ENCODE peak calls at places on chromosomes 16 and 17, in four cellular contexts. G, U, P and F are unnamed samples.

GRCh38 chr17:71472809-71473789 is 647.7 kb upstream of the SOX9 start:
- DNase-seq in P (no peak), G (no peak), U (no peak), F (peak)

GRCh38 chr16:20920799-20921198 is 20.2 kb downstream of the LYRM1 start:
- DNase-seq in G (no peak), P (no peak), U (no peak), F (no peak)

GRCh38 chr17:27379863-27380533 is 76.2 kb upstream of the KSR1 start:
- DNase-seq in U (no peak), P (no peak), G (no peak), F (no peak)

GRCh38 chr17:76675648-76676047 is 32.1 kb upstream of the ST6GALNAC1 start:
- DNase-seq in G (no peak), P (no peak), U (no peak), F (no peak)

GRCh38 chr16:82631701-82632685 is 5.2 kb downstream of the CDH13 start:
- DNase-seq in U (no peak), P (no peak), G (no peak), F (no peak)

GRCh38 chr17:17258998-17259397 is 22.0 kb upstream of the FLCN start:
- DNase-seq in G (no peak), U (no peak), P (no peak), F (no peak)

GRCh38 chr17:75346906-75347305 is 57.7 kb upstream of the SLC25A19 start:
- DNase-seq in G (no peak), P (no peak), U (no peak), F (no peak)

GRCh38 chr16:63289834-63290460 is 1253.7 kb upstream of the CDH8 start:
- DNase-seq in P (no peak), G (no peak), U (no peak), F (peak)

GRCh38 chr17:16269658-16270057 is 52.6 kb downstream of the PIGL start:
- DNase-seq in U (no peak), G (no peak), P (no peak), F (no peak)

GRCh38 chr16:80932725-80933124 is 74.0 kb downstream of the CMC2 start:
- DNase-seq in P (no peak), U (no peak), G (no peak), F (no peak)

GRCh38 chr16:19710191-19710908 is 7.7 kb downstream of the KNOP1 start:
- DNase-seq in P (no peak), U (no peak), G (no peak), F (no peak)

GRCh38 chr17:15351925-15352324 is 10.5 kb upstream of the TEKT3 start:
- DNase-seq in P (no peak), U (no peak), G (no peak), F (no peak)

GRCh38 chr17:50934672-50935200 is 68.6 kb upstream of the TOB1 start:
- DNase-seq in U (no peak), P (no peak), G (no peak), F (no peak)

GRCh38 chr17:46977348-46977747 is 1.7 kb downstream of the RPRML start:
- DNase-seq in P (no peak), U (no peak), G (no peak), F (peak)

GRCh38 chr17:7843536-7844291 is 9.7 kb downstream of the KDM6B start:
- DNase-seq in U (peak), G (peak), P (peak), F (no peak)

GRCh38 chr17:74877592-74878543 is 5.1 kb upstream of the FDXR start:
- DNase-seq in G (no peak), U (no peak), P (no peak), F (no peak)

GRCh38 chr17:30296499-30297038 is 4.8 kb upstream of the BLMH start:
- DNase-seq in G (no peak), P (no peak), U (no peak), F (no peak)

GRCh38 chr17:76384987-76385891 is 830 bp downstream of the SPHK1 start:
- DNase-seq in P (peak), U (peak), G (no peak), F (no peak)

GRCh38 chr16:75351183-75351582 is 82.1 kb downstream of the CFDP1 start:
- DNase-seq in G (no peak), P (no peak), U (no peak), F (no peak)

GRCh38 chr16:84478172-84478948 is 26.1 kb downstream of the MEAK7 start:
- DNase-seq in P (no peak), U (no peak), G (no peak), F (no peak)

GRCh38 chr16:56744996-56745640 is 15.2 kb downstream of the NUP93 start:
- DNase-seq in U (no peak), G (no peak), P (no peak), F (no peak)

GRCh38 chr16:88817785-88818609 is 6.3 kb upstream of the APRT start:
- DNase-seq in G (no peak), P (no peak), U (no peak), F (no peak)

GRCh38 chr16:56328276-56329022 is 96.9 kb downstream of the AMFR start:
- DNase-seq in U (no peak), P (no peak), G (no peak), F (no peak)

GRCh38 chr16:4404967-4405696 is 11.3 kb downstream of the CORO7 start:
- DNase-seq in G (no peak), P (no peak), U (no peak), F (no peak)

GRCh38 chr17:71055128-71055527 is 885.8 kb downstream of the KCNJ2 start:
- DNase-seq in U (no peak), G (no peak), P (no peak), F (no peak)

GRCh38 chr17:3663102-3664011 is 5.0 kb downstream of the TAX1BP3 start:
- DNase-seq in G (no peak), P (no peak), U (no peak), F (no peak)